ENCODE peak calls at places on chromosomes 12 and 14, in six cellular contexts. B, M, T, R, E and S are unnamed samples.

GRCh38 chr12:111792155-111792876 is 25.6 kb downstream of the ALDH2 start:
- ATAC-seq in B (peak; percentile 69), M (no peak), T (peak; percentile 91), R (peak; percentile 81), E (no peak), S (peak; percentile 79)

GRCh38 chr12:92988622-92989130 is 59.6 kb upstream of the EEA1 start:
- ATAC-seq in B (no peak), M (peak; percentile 55), T (no peak), R (no peak), E (peak; percentile 8), S (no peak)

GRCh38 chr12:53670308-53670707 is 5.6 kb downstream of the ATP5MC2 start:
- ATAC-seq in B (no peak), M (no peak), T (no peak), R (peak; percentile 39), E (peak; percentile 32), S (no peak)

GRCh38 chr12:1575799-1576401 is 18.5 kb downstream of the FBXL14 start:
- ATAC-seq in B (peak; percentile 15), M (no peak), T (peak; percentile 32), R (no peak), E (no peak), S (peak; percentile 11)

GRCh38 chr14:81473456-81474155 is 60.0 kb downstream of the SEL1L start:
- ATAC-seq in B (no peak), M (no peak), T (no peak), R (no peak), E (peak; percentile 7), S (no peak)

GRCh38 chr12:96233941-96234461 is 39.8 kb downstream of the ELK3 start:
- ATAC-seq in B (peak; percentile 65), M (no peak), T (no peak), R (no peak), E (no peak), S (peak; percentile 88)

GRCh38 chr12:57469334-57470164 is 10.0 kb downstream of the GLI1 start:
- ATAC-seq in B (no peak), M (peak; percentile 65), T (peak; percentile 78), R (no peak), E (peak; percentile 13), S (no peak)

GRCh38 chr12:47887529-47887928 is 17.3 kb downstream of the VDR start:
- ATAC-seq in B (peak; percentile 49), M (no peak), T (no peak), R (no peak), E (no peak), S (no peak)

GRCh38 chr12:9404469-9405260 is 196.5 kb upstream of the PZP start:
- ATAC-seq in B (no peak), M (peak; percentile 34), T (no peak), R (peak; percentile 38), E (no peak), S (peak; percentile 48)

GRCh38 chr12:25984759-25985158 is 26.3 kb downstream of the RASSF8 start:
- ATAC-seq in B (no peak), M (no peak), T (no peak), R (no peak), E (no peak), S (no peak)

GRCh38 chr14:89719371-89720075 is 235.0 kb downstream of the EFCAB11 start:
- ATAC-seq in B (no peak), M (no peak), T (no peak), R (no peak), E (peak; percentile 70), S (no peak)

GRCh38 chr12:27530157-27530922 is 6.3 kb downstream of the PPFIBP1 start:
- ATAC-seq in B (no peak), M (no peak), T (no peak), R (peak; percentile 46), E (no peak), S (no peak)

GRCh38 chr12:108313609-108314331 is 25.3 kb downstream of the CMKLR1 start:
- ATAC-seq in B (peak; percentile 67), M (peak; percentile 95), T (peak; percentile 86), R (no peak), E (peak; percentile 56), S (peak; percentile 42)

GRCh38 chr12:71164166-71164876 is 6.5 kb upstream of the TSPAN8 start:
- ATAC-seq in B (no peak), M (no peak), T (no peak), R (no peak), E (no peak), S (no peak)

GRCh38 chr12:95173392-95174251 is 43.6 kb downstream of the FGD6 start:
- ATAC-seq in B (peak; percentile 62), M (no peak), T (peak; percentile 80), R (no peak), E (no peak), S (peak; percentile 88)

GRCh38 chr14:68397371-68397779 is 395.5 kb downstream of the ZFP36L1 start:
- ATAC-seq in B (peak; percentile 92), M (peak; percentile 46), T (no peak), R (no peak), E (no peak), S (peak; percentile 53)

GRCh38 chr12:112431965-112432364 is 13.2 kb downstream of the PTPN11 start:
- ATAC-seq in B (no peak), M (no peak), T (no peak), R (no peak), E (no peak), S (no peak)

GRCh38 chr12:68468036-68468435 is 135.9 kb upstream of the MDM1 start:
- ATAC-seq in B (no peak), M (no peak), T (peak; percentile 42), R (no peak), E (no peak), S (no peak)

GRCh38 chr14:54854181-54854580 is 48.4 kb downstream of the GCH1 start:
- ATAC-seq in B (no peak), M (no peak), T (no peak), R (no peak), E (peak; percentile 73), S (no peak)

GRCh38 chr12:10901427-10901826 is 7.9 kb downstream of the TAS2R13 start:
- ATAC-seq in B (peak; percentile 34), M (peak; percentile 76), T (peak; percentile 72), R (peak; percentile 76), E (no peak), S (no peak)

GRCh38 chr12:19539836-19540235 is 100.5 kb downstream of the AEBP2 start:
- ATAC-seq in B (no peak), M (no peak), T (no peak), R (no peak), E (no peak), S (no peak)

GRCh38 chr12:21942377-21942703 is 1.1 kb upstream of the ABCC9 start:
- ATAC-seq in B (no peak), M (peak; percentile 61), T (no peak), R (no peak), E (no peak), S (no peak)

GRCh38 chr14:32350020-32350419 is 20.9 kb downstream of the AKAP6 start:
- ATAC-seq in B (no peak), M (no peak), T (no peak), R (no peak), E (peak; percentile 99), S (no peak)

GRCh38 chr14:47993883-47994282 is 318.5 kb upstream of the MDGA2 start:
- ATAC-seq in B (no peak), M (no peak), T (no peak), R (no peak), E (peak; percentile 27), S (no peak)

GRCh38 chr12:96033549-96034389 is 1.6 kb downstream of the LTA4H start:
- ATAC-seq in B (no peak), M (no peak), T (no peak), R (no peak), E (no peak), S (no peak)

GRCh38 chr14:55389330-55389729 is 22.3 kb downstream of the ATG14 start:
- ATAC-seq in B (no peak), M (no peak), T (no peak), R (no peak), E (no peak), S (peak; percentile 57)

GRCh38 chr12:8681129-8681902 is 16.5 kb upstream of the RIMKLB start:
- ATAC-seq in B (peak; percentile 75), M (no peak), T (no peak), R (peak; percentile 11), E (no peak), S (peak; percentile 60)

GRCh38 chr14:58788655-58789054 is 150.9 kb downstream of the DACT1 start:
- ATAC-seq in B (no peak), M (no peak), T (no peak), R (no peak), E (no peak), S (no peak)

GRCh38 chr14:58785741-58786140 is 148.0 kb downstream of the DACT1 start:
- ATAC-seq in B (no peak), M (no peak), T (no peak), R (no peak), E (no peak), S (no peak)

GRCh38 chr14:58783801-58784511 is 146.2 kb downstream of the DACT1 start:
- ATAC-seq in B (no peak), M (no peak), T (no peak), R (no peak), E (no peak), S (no peak)

GRCh38 chr14:58787601-58788000 is 149.8 kb downstream of the DACT1 start:
- ATAC-seq in B (no peak), M (no peak), T (no peak), R (no peak), E (no peak), S (no peak)

DNA sequence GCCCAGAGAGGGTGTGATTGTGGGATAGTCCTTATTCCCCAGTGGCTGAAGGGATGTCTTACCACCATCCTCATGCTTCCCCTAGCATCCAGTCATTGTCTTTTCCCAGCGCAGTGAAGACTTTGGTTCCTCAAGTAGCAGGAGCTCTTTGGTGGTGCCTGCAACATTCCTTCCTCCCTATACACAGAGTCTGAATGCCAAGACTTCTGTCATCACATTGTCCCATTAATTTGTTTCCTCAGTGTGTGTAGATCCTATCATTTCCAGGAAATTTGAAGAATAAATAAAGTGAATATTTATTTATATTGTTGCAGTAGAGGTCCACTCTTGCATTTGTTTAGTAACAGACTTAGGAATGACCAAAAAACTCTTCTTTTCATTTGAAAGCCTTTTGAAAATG is 147.2 kb downstream of the DACT1 start:
- ATAC-seq in B (no peak), M (no peak), T (no peak), R (no peak), E (no peak), S (no peak)
- TF ChIP-seq POLR2AphosphoS5 in B (no peak), M (no peak), T (no peak), R (no peak), E (no peak), S (no peak)

GRCh38 chr14:85178869-85179268 is 351.1 kb upstream of the FLRT2 start:
- ATAC-seq in B (no peak), M (no peak), T (no peak), R (no peak), E (no peak), S (no peak)
- H3K4me3 ChIP-seq in B (no peak overlapping the region), M (no peak overlapping the region), T (no peak overlapping the region), R (no peak overlapping the region), E (no peak overlapping the region), S (no peak overlapping the region)

GRCh38 chr12:118061876-118062791 is 1.2 kb upstream of the WSB2 start:
- ATAC-seq in B (peak; percentile 58), M (peak; percentile 11), T (peak; percentile 59), R (peak; percentile 41), E (peak; percentile 43), S (peak; percentile 37)
- TF ChIP-seq POLR2A in B (no peak), M (peak; percentile 36), T (peak; percentile 65), R (no peak), E (peak; percentile 55), S (no peak)

DNA sequence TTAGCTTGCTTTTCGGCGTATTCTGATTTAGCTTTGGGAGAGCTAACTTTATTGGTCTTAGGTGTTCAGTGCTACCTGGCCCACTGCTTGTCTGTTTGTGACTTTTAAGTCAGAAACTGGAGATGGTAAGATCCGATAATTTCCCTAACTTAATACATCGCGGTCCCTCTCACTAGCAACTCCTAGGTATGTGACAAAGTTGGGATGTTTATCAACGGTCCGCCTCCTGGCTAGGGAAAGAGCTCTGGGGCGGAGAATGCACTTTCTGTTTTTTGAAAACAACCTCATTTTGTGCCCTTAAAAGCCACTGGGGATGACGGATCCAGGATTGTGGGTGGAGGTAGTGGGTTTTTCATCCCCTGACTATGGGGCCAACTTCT is 1.2 kb downstream of the CDKN1B start:
- ATAC-seq in B (no peak), M (no peak), T (peak; percentile 0), R (no peak), E (no peak), S (no peak)
- TF ChIP-seq POLR2AphosphoS5 in B (no peak), M (no peak), T (no peak), R (no peak), E (no peak), S (peak; percentile 61)